ENCODE peak calls at places on chromosome 4, in four cellular contexts. D, Z, Y and Q are unnamed samples.

GRCh38 chr4:8073206-8073863 is 85.3 kb downstream of the ABLIM2 start:
- DNase-seq in Z (peak; percentile 81), Y (no peak), D (no peak), Q (no peak)

GRCh38 chr4:124053872-124054538 is 657.4 kb downstream of the SPRY1 start:
- DNase-seq in Y (no peak), Z (no peak), D (no peak), Q (no peak)

GRCh38 chr4:106305435-106306055 is 10.5 kb downstream of the TBCK start:
- DNase-seq in D (no peak), Y (no peak), Z (no peak), Q (no peak)

GRCh38 chr4:124883642-124884041 is 171.1 kb upstream of the ANKRD50 start:
- DNase-seq in Z (no peak), Y (no peak), D (no peak), Q (no peak)

GRCh38 chr4:152408514-152409327 is 127.2 kb downstream of the FBXW7 start:
- DNase-seq in D (no peak), Z (peak; percentile 8), Y (peak; percentile 20), Q (peak; percentile 4)

GRCh38 chr4:140688711-140689598 is 67.2 kb downstream of the TBC1D9 start:
- DNase-seq in Y (no peak), D (peak; percentile 81), Z (peak; percentile 59), Q (no peak)

GRCh38 chr4:144709793-144710525 is 64.0 kb downstream of the HHIP start:
- DNase-seq in D (no peak), Z (no peak), Y (peak; percentile 44), Q (no peak)

GRCh38 chr4:143784567-143784966 is 84.1 kb upstream of the FREM3 start:
- DNase-seq in Y (no peak), Z (no peak), D (no peak), Q (no peak)

GRCh38 chr4:26830016-26830415 is 30.6 kb upstream of the STIM2 start:
- DNase-seq in Y (no peak), Z (no peak), D (no peak), Q (no peak)

GRCh38 chr4:107131295-107131694 is 95.2 kb upstream of the DKK2 start:
- DNase-seq in Y (no peak), Z (no peak), D (no peak), Q (no peak)

GRCh38 chr4:139540161-139540560 is 15.9 kb downstream of the SETD7 start:
- DNase-seq in Y (no peak), D (no peak), Z (no peak), Q (no peak)
- TF ChIP-seq CTCF in Y (no peak), D (no peak), Z (no peak), Q (no peak)

GRCh38 chr4:72909461-72909860 is 160.1 kb downstream of the COX18 start:
- DNase-seq in D (no peak), Y (no peak), Z (peak; percentile 4), Q (no peak)
- TF ChIP-seq CTCF in D (no peak), Y (no peak), Z (peak; percentile 18), Q (peak; percentile 49)

GRCh38 chr4:77859256-77859655 is 3.4 kb upstream of the MRPL1 start:
- DNase-seq in D (no peak), Z (no peak), Y (no peak), Q (no peak)
- TF ChIP-seq CTCF in D (no peak), Z (no peak), Y (no peak), Q (no peak)

DNA sequence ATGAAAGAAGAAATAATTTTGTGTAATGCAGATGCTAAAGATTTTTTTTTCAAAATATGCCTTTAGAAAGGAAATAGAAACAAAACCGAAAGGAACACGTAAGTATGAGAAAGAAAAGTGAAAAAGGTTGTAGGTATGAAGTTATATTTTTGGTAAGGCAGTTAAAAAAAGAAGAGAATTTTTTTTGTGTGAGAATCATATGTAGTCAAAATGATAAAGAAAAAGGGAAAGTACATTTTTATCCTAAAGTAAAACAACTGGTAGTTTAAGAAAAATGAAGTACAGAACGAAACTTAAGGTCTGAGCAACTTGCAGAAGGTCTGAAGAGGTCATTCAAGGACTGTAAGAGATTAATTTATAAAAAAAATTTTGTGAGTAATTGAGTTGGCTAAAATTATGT is 164.0 kb upstream of the TRAM1L1 start:
- DNase-seq in Z (no peak), Y (no peak), D (no peak), Q (no peak)
- TF ChIP-seq CTCF in Z (no peak), Y (no peak), D (no peak), Q (no peak)

DNA sequence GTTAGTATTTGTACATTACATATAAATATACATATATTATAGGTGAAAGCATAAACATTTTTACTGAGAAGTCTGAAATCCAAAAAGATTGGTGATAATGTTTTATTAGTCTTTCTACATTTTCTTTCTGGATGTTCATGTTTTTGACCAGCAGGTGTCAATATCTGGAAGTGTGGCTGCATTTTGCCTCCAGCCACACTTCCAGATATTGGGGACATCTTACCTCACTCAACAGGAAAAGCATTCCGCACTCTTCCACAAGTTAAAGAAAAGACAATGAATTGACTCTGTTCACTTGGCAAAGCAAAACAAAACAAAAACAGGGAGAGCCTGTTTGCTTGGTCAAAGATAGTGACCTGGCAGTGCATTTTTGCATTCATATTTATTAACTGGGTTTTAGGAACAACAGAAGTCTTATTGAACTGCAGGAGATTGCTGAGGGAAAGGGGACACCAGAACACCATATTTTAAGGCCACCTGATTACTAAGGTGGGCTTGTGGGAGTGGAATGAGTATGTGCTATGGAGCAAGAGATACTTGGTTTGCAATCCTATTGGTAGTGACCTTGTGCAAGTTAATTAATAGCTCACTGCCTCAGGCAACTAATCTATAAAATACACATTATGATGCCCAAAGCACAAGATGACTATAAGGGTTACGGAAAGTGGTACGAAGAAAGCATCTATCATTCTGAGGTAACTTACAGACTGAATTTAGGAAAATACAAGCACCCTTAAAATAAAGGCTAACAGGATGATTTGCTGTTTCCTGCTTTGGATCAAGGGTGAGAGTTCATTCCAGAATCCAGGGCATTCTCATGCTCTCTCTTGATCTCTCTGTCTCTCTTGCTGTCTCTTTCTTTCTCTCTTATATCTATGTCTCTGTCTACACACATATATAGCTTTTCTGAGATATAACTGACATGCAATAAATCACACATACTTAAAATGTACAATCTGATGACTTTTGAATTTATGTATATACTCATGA is 389.9 kb upstream of the EMCN start:
- DNase-seq in Y (peak; percentile 31), D (no peak), Z (no peak), Q (no peak)
- TF ChIP-seq CTCF in Y (peak; percentile 36), D (peak; percentile 43), Z (peak; percentile 50), Q (peak; percentile 60)

GRCh38 chr4:48133668-48134444 is at the start of gene TXK:
- DNase-seq in D (no peak), Z (no peak), Y (no peak), Q (no peak)

GRCh38 chr4:48129307-48130014 is 4.6 kb downstream of the TXK start:
- DNase-seq in Z (no peak), Y (peak; percentile 7), D (no peak), Q (no peak)

GRCh38 chr4:48130100-48130499 is 4.0 kb downstream of the TXK start:
- DNase-seq in Y (no peak), D (no peak), Z (no peak), Q (no peak)

GRCh38 chr4:48127882-48128394 is 6.1 kb downstream of the TXK start:
- DNase-seq in Z (peak; percentile 45), D (no peak), Y (peak; percentile 64), Q (peak; percentile 51)

GRCh38 chr4:48131736-48132135 is 2.3 kb downstream of the TXK start:
- DNase-seq in Z (no peak), D (no peak), Y (no peak), Q (no peak)
- TF ChIP-seq CTCF in Z (no peak), D (no peak), Y (no peak), Q (no peak)

GRCh38 chr4:66164869-66165268 is 494.6 kb upstream of the EPHA5 start:
- DNase-seq in Z (no peak), Y (no peak), D (no peak), Q (no peak)

DNA sequence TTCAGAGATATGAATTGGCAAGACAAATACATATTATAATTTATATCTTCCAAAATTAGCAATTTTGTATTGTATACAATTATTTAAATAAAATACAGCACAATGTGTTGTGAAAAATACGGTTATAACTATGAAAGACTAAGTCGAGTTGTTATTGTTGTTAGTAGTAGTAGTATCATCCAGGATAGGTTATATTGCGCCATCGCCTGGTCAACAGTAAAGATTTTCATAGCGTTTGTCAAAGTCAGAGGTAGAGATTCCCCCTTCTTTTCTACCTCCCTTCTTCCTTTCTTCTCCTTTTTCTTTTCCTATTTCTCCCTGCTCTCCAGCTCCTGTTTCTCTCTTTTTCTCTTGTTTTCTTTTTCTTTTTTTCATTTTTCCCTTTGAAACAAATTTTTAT is 499.1 kb upstream of the EPHA5 start:
- DNase-seq in Y (peak; percentile 4), Z (peak; percentile 1), D (no peak), Q (no peak)
- TF ChIP-seq CTCF in Y (no peak), Z (peak; percentile 53), D (no peak), Q (peak; percentile 49)

GRCh38 chr4:128776794-128777216 is 32.7 kb upstream of the JADE1 start:
- DNase-seq in Z (no peak), Y (peak; percentile 86), D (no peak), Q (no peak)

GRCh38 chr4:128782875-128783614 is 26.5 kb upstream of the JADE1 start:
- DNase-seq in Z (no peak), D (no peak), Y (peak; percentile 6), Q (no peak)

GRCh38 chr4:128780688-128781087 is 28.8 kb upstream of the JADE1 start:
- DNase-seq in Z (no peak), D (no peak), Y (no peak), Q (no peak)

GRCh38 chr4:128787509-128788311 is 21.8 kb upstream of the JADE1 start:
- DNase-seq in Y (no peak), Z (peak; percentile 46), D (no peak), Q (no peak)

GRCh38 chr4:128782076-128782715 is 27.3 kb upstream of the JADE1 start:
- DNase-seq in D (peak; percentile 43), Y (peak; percentile 38), Z (peak; percentile 41), Q (no peak)
- TF ChIP-seq CTCF in D (no peak), Y (peak; percentile 20), Z (no peak), Q (no peak)

DNA sequence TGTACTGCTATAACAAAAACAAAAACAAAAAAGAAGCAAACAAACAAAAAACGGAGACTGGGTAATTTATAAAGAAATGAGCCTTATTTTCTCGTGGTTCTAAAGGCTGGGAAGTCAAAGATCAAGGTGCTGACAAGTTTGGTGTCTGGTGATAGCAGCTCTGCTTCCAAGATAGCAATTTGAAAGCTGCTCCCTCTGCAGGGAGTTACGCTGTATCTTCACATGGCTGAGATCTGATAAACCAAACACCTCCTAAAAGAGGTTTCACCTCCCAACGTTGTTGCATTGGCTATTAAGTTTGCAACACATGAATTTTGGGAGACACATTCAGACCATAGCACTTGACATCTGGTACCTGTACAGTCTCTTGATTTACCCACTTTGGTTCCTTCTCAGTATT is 854.2 kb downstream of the CENPC start:
- DNase-seq in Z (no peak), Y (no peak), D (no peak), Q (no peak)
- TF ChIP-seq CTCF in Z (no peak), Y (no peak), D (no peak), Q (no peak)

GRCh38 chr4:1512738-1513660 is 106.8 kb upstream of the NKX1-1 start:
- DNase-seq in Y (peak; percentile 48), D (peak; percentile 17), Z (peak; percentile 87), Q (peak; percentile 76)
- TF ChIP-seq CTCF in Y (peak; percentile 77), D (peak; percentile 15), Z (peak; percentile 56), Q (peak; percentile 79)